ENCODE peak calls at places on chromosomes 2 and 18, in six cellular contexts. T, C, N, Q, G and X are unnamed samples.

GRCh38 chr2:185208261-185208660 is 530.3 kb upstream of the FSIP2 start:
- DNase-seq in T (no peak), C (peak; percentile 1), N (peak; percentile 6), Q (peak; percentile 34), G (no peak), X (no peak)

GRCh38 chr2:139478191-139478914 is 698.2 kb upstream of the NXPH2 start:
- DNase-seq in T (no peak), C (no peak), N (no peak), Q (no peak), G (no peak), X (no peak)

GRCh38 chr2:229673676-229674075 is 40.7 kb downstream of the DNER start:
- DNase-seq in T (no peak), C (no peak), N (peak; percentile 57), Q (no peak), G (no peak), X (no peak)

GRCh38 chr18:49758263-49758610 is 55.1 kb downstream of the ACAA2 start:
- DNase-seq in T (no peak), C (no peak), N (no peak), Q (no peak), G (no peak), X (no peak)

GRCh38 chr18:12258719-12259705 is 4.9 kb downstream of the CIDEA start:
- DNase-seq in T (no peak), C (no peak), N (no peak), Q (no peak), G (no peak), X (no peak)

GRCh38 chr18:79634593-79634992 is 45.0 kb upstream of the CTDP1 start:
- DNase-seq in T (peak; percentile 43), C (no peak), N (no peak), Q (peak; percentile 40), G (no peak), X (no peak)

GRCh38 chr2:219368690-219369108 is 19.0 kb downstream of the DNPEP start:
- DNase-seq in T (peak; percentile 69), C (peak; percentile 89), N (peak; percentile 65), Q (peak; percentile 96), G (no peak), X (peak; percentile 89)

GRCh38 chr18:10465157-10465990 is 10.9 kb downstream of the APCDD1 start:
- DNase-seq in T (no peak), C (no peak), N (no peak), Q (no peak), G (no peak), X (no peak)

GRCh38 chr2:102114290-102114721 is 28.2 kb upstream of the IL1R1 start:
- DNase-seq in T (peak; percentile 93), C (peak; percentile 93), N (no peak), Q (peak; percentile 100), G (no peak), X (no peak)

GRCh38 chr2:68251855-68252406 is 401 bp downstream of the PPP3R1 start:
- DNase-seq in T (no peak), C (no peak), N (peak; percentile 29), Q (no peak), G (no peak), X (no peak)

GRCh38 chr2:20537423-20538307 is 90.8 kb downstream of the RHOB start:
- DNase-seq in T (no peak), C (no peak), N (no peak), Q (no peak), G (no peak), X (no peak)

GRCh38 chr2:9328931-9329330 is 94.4 kb downstream of the ITGB1BP1 start:
- DNase-seq in T (no peak), C (peak; percentile 48), N (no peak), Q (peak; percentile 42), G (no peak), X (no peak)
- TF ChIP-seq CTCF in T (no peak), C (no peak), N (no peak), Q (no peak), G (no peak), X (no peak)

GRCh38 chr2:16635796-16636699 is 29.6 kb downstream of the CYRIA start:
- DNase-seq in T (peak; percentile 73), C (peak; percentile 53), N (no peak), Q (peak; percentile 78), G (no peak), X (no peak)
- TF ChIP-seq CTCF in T (no peak), C (no peak), N (no peak), Q (no peak), G (no peak), X (no peak)

DNA sequence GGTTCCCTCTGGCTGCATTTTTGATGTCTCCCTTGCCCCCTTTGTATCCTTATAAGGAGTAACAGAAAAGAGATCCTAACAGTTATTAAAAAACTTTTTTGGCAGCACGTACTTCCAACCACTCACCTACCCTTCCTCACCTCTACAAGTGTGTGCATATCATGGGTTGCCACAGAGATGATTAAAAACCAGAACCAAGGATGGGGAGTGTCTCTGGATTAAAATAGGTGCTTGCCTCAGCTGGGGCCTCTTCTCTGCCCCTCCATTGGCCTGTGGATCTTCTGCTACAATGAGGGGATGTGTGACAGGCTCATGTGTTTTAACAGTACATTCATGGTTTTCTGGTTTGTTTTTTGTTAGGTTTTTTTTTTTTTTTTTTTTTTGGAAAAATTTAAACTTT is 160.8 kb downstream of the FHOD3 start:
- DNase-seq in T (no peak), C (no peak), N (no peak), Q (no peak), G (no peak), X (no peak)
- TF ChIP-seq CTCF in T (no peak), C (no peak), N (no peak), Q (no peak), G (no peak), X (no peak)

DNA sequence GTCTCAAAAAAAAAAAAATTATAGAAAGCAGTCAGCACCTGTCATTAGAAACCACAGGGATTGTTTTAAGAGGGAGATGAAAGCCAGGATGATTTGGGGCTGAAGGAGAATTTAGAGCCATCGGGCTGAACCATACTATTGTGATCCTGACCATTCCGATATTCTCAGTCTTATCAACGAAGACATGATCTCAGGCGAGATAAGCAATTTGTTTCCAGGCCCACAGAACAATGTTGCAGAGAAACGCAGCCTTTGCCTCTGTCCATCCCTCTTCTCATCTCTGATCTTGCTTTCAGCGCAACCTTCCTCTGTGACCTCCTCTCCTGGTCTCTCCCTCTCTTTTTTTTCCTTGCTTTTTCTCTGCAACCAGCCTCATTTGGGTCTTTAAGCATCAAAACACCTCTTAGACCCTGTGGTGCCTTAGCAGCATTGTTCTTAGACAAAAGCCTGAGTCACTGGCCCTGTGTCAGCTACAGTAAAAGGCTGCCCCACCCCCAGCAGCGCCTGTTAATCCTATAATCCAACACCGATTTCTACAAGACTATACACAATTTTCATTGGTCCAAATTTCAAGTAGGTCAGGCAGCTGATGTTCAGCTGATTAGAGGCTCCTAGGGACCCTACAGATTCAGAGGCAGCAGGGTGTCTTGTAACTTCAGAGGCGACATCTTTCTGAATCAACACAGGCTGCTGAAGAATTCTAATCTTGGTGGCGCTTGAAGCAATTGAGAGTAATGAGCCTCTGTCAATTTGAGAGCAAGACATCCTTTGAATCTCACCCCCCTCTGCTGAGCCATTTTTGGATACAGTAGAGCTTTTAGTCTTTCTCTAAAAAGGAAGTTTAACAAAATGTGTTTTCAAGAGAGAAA is 206.0 kb downstream of the NCK2 start:
- DNase-seq in T (peak; percentile 9), C (peak; percentile 11), N (no peak), Q (peak; percentile 5), G (no peak), X (no peak)
- TF ChIP-seq CTCF in T (no peak), C (no peak), N (no peak), Q (no peak), G (no peak), X (no peak)

GRCh38 chr2:230990899-230991150 is 5.1 kb upstream of the SPATA3 start:
- DNase-seq in T (no peak), C (no peak), N (no peak), Q (no peak), G (no peak), X (no peak)
- TF ChIP-seq CTCF in T (no peak), C (no peak), N (no peak), Q (no peak), G (no peak), X (no peak)

GRCh38 chr18:39969813-39970494 is 1985.1 kb upstream of the PIK3C3 start:
- DNase-seq in T (peak; percentile 80), C (peak; percentile 73), N (no peak), Q (peak; percentile 5), G (no peak), X (no peak)

GRCh38 chr18:39960545-39960944 is 1994.5 kb upstream of the PIK3C3 start:
- DNase-seq in T (peak; percentile 56), C (peak; percentile 29), N (no peak), Q (peak; percentile 68), G (no peak), X (peak; percentile 63)

GRCh38 chr18:39962546-39962945 is 1992.5 kb upstream of the PIK3C3 start:
- DNase-seq in T (no peak), C (no peak), N (no peak), Q (no peak), G (no peak), X (no peak)

DNA sequence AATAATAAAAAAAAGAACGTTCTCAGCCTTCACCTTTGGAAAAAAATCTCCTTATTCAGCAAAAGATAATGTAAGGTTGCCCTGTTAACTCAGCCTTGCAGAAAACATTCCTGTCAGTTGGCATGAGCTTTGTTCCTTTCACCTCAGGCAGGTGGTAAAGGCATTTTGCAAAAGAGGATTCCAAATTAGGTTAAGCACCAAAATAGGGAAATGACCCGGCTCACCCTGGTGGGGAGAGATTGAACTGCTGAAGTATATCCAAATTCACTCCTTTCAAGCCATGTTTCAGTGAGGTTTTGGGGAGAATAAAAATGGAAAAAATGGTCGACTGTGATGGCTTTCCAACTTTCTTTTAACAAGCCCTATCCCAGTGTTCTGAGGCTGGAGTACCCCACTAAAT is 1988.8 kb upstream of the PIK3C3 start:
- DNase-seq in T (no peak), C (no peak), N (no peak), Q (no peak), G (no peak), X (no peak)
- TF ChIP-seq CTCF in T (peak; percentile 26), C (peak; percentile 23), N (peak; percentile 45), Q (peak; percentile 48), G (no peak), X (peak; percentile 58)

DNA sequence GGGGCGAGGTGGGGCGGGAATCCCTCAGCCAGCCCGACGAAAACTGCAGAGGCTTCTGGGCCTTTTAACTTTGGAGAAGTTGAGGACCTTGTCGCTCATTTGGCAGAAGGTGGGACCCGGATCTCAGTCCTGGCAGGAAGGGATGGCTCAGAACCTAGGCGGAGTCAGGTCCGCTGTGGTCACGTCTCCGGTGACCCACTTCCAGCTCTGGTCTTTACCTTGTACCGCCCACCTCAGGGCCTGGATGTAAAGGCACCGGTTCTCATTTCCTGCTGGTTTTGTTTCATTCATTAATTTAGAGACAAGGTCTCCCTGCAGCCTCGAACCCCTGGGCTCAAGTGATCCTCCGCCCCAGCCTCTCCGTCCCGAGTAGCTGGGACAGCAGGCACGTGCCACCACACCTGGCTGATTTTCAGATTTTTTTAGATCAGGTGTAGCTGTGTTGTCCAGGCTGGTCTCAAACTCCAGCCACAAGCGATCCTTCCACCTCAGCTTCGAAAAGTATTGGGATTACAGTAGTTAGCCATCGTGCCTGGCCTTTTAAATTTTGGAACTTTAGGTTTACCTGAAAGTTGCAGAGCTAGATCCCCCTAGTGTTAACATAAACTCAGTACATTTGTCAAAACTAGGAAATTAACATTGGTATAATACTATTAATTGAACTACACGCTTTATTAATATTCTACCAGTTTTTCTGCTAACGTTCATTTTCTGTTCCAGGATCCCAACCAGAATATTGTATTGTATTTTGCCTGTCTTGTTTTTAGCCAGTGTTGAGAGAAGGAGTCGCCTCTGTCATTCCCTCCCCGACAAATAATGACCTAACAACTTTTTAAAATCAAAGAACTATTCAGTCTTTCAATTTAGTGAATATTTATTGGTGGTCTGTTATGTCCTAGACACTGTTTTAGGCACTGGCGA is 867 bp downstream of the POLI start:
- DNase-seq in T (peak; percentile 59), C (peak; percentile 57), N (peak; percentile 25), Q (peak; percentile 53), G (no peak), X (peak; percentile 48)
- TF ChIP-seq CTCF in T (peak; percentile 52), C (peak; percentile 58), N (peak; percentile 71), Q (peak; percentile 46), G (peak; percentile 38), X (peak; percentile 74)